ENCODE peak calls at places on chromosome 10, in five cellular contexts. One of them, this sample, is unnamed.

GRCh38 chr10:84837041-84837766 is 508.8 kb downstream of the CCSER2 start:
- DNase-seq in trophoblast cell: no peak
- DNase-seq in H1: no peak
- DNase-seq in H9: no peak
- DNase-seq in mesenchymal stem cell: no peak
- DNase-seq in this sample: no peak

GRCh38 chr10:104054430-104054829 is 31.2 kb downstream of the COL17A1 start:
- DNase-seq in H9: no peak
- DNase-seq in trophoblast cell: peak
- DNase-seq in H1: no peak
- DNase-seq in mesenchymal stem cell: no peak
- DNase-seq in this sample: no peak

GRCh38 chr10:11472158-11472753 is 139.2 kb downstream of the USP6NL start:
- DNase-seq in H1: peak
- DNase-seq in trophoblast cell: peak
- DNase-seq in mesenchymal stem cell: peak
- DNase-seq in H9: peak
- DNase-seq in this sample: peak

GRCh38 chr10:8404721-8405120 is 350.2 kb downstream of the GATA3 start:
- DNase-seq in mesenchymal stem cell: no peak
- DNase-seq in H1: no peak
- DNase-seq in H9: no peak
- DNase-seq in trophoblast cell: no peak
- DNase-seq in this sample: no peak

GRCh38 chr10:27525819-27526218 is 21.7 kb downstream of the RAB18 start:
- DNase-seq in mesenchymal stem cell: peak
- DNase-seq in H1: no peak
- DNase-seq in H9: no peak
- DNase-seq in trophoblast cell: no peak
- DNase-seq in this sample: no peak

GRCh38 chr10:17585001-17585400 is 32.2 kb downstream of the HACD1 start:
- DNase-seq in H9: no peak
- DNase-seq in trophoblast cell: no peak
- DNase-seq in H1: no peak
- DNase-seq in mesenchymal stem cell: no peak
- DNase-seq in this sample: no peak

GRCh38 chr10:95880704-95881103 is 27.1 kb upstream of the CC2D2B start:
- DNase-seq in trophoblast cell: no peak
- DNase-seq in H1: no peak
- DNase-seq in mesenchymal stem cell: no peak
- DNase-seq in H9: no peak
- DNase-seq in this sample: no peak

GRCh38 chr10:68074404-68074774 is 694 bp downstream of the HERC4 start:
- DNase-seq in mesenchymal stem cell: no peak
- DNase-seq in H9: no peak
- DNase-seq in H1: no peak
- DNase-seq in trophoblast cell: no peak
- DNase-seq in this sample: no peak

GRCh38 chr10:7696545-7696944 is 6.6 kb upstream of the ITIH2 start:
- DNase-seq in H9: no peak
- DNase-seq in H1: no peak
- DNase-seq in mesenchymal stem cell: no peak
- DNase-seq in trophoblast cell: no peak
- DNase-seq in this sample: no peak

GRCh38 chr10:125370578-125370977 is 210.2 kb upstream of the CTBP2 start:
- DNase-seq in trophoblast cell: peak
- DNase-seq in H1: peak
- DNase-seq in H9: peak
- DNase-seq in mesenchymal stem cell: no peak
- DNase-seq in this sample: peak

GRCh38 chr10:15229268-15229667 is 60.8 kb upstream of the NMT2 start:
- DNase-seq in mesenchymal stem cell: no peak
- DNase-seq in H9: no peak
- DNase-seq in trophoblast cell: no peak
- DNase-seq in H1: no peak
- DNase-seq in this sample: no peak

GRCh38 chr10:73907841-73908517 is 3.0 kb upstream of the PLAU start:
- DNase-seq in H1: no peak
- DNase-seq in trophoblast cell: no peak
- DNase-seq in H9: no peak
- DNase-seq in mesenchymal stem cell: peak
- DNase-seq in this sample: no peak

GRCh38 chr10:33335800-33336605 is 1.5 kb upstream of the NRP1 start:
- DNase-seq in mesenchymal stem cell: peak
- DNase-seq in H1: peak
- DNase-seq in H9: peak
- DNase-seq in trophoblast cell: no peak
- DNase-seq in this sample: peak

GRCh38 chr10:116457480-116457879 is 29.8 kb downstream of the PNLIPRP3 start:
- DNase-seq in mesenchymal stem cell: no peak
- DNase-seq in H1: no peak
- DNase-seq in trophoblast cell: no peak
- DNase-seq in H9: no peak
- DNase-seq in this sample: no peak
- H2BK12ac ChIP-seq in mesenchymal stem cell: no peak
- H2BK12ac ChIP-seq in H1: no peak
- H2BK12ac ChIP-seq in trophoblast cell: no peak
- H2BK12ac ChIP-seq in H9: no peak
- H2BK12ac ChIP-seq in this sample: no peak

DNA sequence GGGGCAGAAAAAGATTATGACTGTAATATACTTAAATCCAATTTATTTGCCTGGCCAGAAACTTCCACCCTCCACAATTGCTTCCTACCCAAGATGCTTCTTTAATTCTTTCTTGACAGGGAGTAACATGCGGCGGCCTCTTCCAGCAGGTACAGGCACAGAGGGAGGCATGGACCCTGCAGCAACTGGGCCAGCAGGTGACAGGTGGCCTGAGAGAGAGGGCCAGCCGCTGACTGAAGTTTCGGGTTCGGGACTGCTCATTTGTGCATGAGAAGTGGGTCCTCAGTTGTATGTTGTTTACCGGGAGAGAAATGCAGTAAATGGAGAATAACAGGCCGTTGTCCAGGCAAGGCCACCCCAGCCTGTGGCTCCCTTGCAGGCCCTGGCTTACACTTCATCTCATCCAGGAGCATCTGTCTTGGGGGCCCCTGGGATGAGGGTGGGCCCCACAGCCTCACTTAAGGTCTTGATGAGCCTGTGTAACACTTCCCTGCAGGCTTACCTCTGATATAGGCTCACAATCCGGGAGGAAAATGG is 72.5 kb downstream of the C10orf143 start:
- DNase-seq in H1: peak
- DNase-seq in trophoblast cell: no peak
- DNase-seq in mesenchymal stem cell: no peak
- DNase-seq in H9: no peak
- DNase-seq in this sample: no peak
- H3K9ac ChIP-seq in H1: no peak
- H3K9ac ChIP-seq in trophoblast cell: no peak
- H3K9ac ChIP-seq in mesenchymal stem cell: no peak
- H3K9ac ChIP-seq in H9: no peak
- H3K9ac ChIP-seq in this sample: no peak

GRCh38 chr10:79132681-79133381 is 64.1 kb downstream of the ZMIZ1 start:
- DNase-seq in trophoblast cell: no peak
- DNase-seq in H1: no peak
- DNase-seq in mesenchymal stem cell: peak
- DNase-seq in H9: no peak
- DNase-seq in this sample: no peak
- H2AK5ac ChIP-seq in trophoblast cell: no peak
- H2AK5ac ChIP-seq in H1: peak
- H2AK5ac ChIP-seq in mesenchymal stem cell: peak
- H2AK5ac ChIP-seq in H9: no peak
- H2AK5ac ChIP-seq in this sample: no peak

DNA sequence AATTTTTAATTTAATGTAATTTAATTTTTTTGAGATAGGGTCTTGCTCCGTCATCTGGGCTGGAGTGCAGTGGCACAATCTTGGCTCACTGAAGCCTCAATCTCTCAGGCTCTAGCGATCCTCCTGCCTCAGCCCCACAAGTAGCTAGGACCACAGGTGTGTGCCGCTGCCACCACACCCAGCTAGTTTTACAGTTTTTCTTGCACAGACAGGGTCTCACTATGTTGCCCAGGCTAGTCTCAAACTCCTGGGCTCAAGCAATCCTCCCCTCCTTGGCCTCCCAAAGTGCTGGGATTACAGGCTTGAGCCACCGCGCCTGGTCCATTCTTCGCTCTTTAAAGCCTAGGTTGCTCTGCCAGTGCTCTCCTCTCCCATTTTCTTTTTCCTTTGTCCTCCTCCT is 12.9 kb downstream of the CALML3 start:
- DNase-seq in mesenchymal stem cell: no peak
- DNase-seq in H9: no peak
- DNase-seq in trophoblast cell: no peak
- DNase-seq in H1: no peak
- DNase-seq in this sample: no peak
- H2BK12ac ChIP-seq in mesenchymal stem cell: no peak
- H2BK12ac ChIP-seq in H9: no peak
- H2BK12ac ChIP-seq in trophoblast cell: peak
- H2BK12ac ChIP-seq in H1: no peak
- H2BK12ac ChIP-seq in this sample: no peak

DNA sequence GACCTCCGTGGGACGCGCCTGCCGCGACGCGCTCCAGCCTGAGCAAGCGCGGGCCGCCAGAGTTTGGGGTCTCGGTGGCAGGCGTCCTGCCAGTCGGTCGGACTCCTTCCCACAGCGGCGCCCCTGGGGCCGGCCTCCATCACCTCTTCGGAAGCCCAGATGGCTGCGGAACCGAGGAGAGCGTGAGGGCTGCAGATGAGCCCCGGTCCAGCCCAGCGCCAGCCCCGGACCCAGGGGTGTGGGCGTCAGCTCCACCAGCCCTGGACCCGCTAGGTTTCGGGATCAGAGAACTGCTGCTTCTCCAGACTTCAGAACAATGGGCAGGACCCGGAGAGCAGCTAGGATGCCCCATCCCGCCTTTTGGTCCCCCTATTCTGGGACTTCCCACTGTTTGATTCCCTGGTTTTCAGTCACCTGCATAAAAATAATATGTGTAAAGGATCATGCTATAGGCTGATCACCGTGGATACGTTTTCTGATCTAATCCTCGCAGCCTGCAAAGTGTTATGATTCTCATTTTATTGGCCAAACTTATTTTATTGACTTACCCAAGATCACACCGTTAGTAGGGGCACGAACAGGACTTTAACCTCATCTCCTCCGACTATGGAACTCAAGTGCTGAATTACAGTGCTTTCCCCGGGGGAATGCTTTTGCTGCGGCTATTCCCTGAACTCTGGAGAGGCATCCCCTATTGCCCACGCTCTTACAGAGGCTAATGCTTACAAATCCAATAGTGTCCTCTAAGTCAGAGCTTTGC is 2.8 kb downstream of the CYP26C1 start:
- DNase-seq in trophoblast cell: no peak
- DNase-seq in H1: no peak
- DNase-seq in H9: no peak
- DNase-seq in mesenchymal stem cell: no peak
- DNase-seq in this sample: no peak
- H3K9ac ChIP-seq in trophoblast cell: no peak
- H3K9ac ChIP-seq in H1: no peak
- H3K9ac ChIP-seq in H9: no peak
- H3K9ac ChIP-seq in mesenchymal stem cell: no peak
- H3K9ac ChIP-seq in this sample: peak

DNA sequence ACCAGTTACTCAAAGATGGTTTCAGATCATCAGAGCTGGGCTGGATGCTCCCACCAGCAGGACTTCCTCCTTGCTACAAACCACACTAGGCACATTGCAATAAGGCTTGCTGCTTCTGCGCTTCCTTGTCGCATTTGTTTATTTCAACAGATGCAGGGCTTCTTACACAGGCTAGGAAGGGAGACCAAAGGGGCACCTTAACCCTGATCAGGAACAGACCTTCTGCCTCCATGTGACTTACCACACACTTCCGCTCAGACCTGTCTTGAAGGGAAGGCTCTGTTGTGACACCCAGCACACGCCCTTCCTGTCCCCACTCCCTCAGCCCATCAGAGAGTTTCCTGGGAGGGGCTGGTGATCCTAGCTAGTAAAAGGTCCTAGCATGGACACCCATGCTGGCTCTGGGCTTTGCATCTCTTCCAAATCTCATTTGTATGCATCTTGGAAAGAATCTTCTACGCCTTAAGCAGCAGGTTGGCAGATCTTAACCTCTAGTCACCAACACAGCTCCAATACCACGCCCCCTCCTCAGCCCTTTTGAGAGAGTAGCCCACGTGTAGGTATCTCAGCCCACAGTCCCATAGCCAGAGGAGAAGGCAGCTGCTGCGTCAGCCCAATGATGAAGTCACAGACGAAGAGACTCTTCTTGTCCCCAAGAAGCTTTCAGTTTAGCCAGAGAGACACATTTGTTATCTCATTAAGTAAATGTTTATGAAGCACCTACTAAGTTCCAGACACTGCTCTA is 47.1 kb upstream of the SVIL start:
- DNase-seq in trophoblast cell: no peak
- DNase-seq in H1: no peak
- DNase-seq in H9: no peak
- DNase-seq in mesenchymal stem cell: no peak
- DNase-seq in this sample: no peak
- H2AK5ac ChIP-seq in trophoblast cell: no peak
- H2AK5ac ChIP-seq in H1: no peak
- H2AK5ac ChIP-seq in H9: no peak
- H2AK5ac ChIP-seq in mesenchymal stem cell: no peak
- H2AK5ac ChIP-seq in this sample: no peak

This sample was measured in neuronal stem cell.